ENCODE peak calls at places on chromosomes 1 and 21, in seven cellular contexts. One of them, this sample, is unnamed.

GRCh38 chr1:65949230-65949626 is 156.5 kb downstream of the PDE4B start:
- DNase-seq in fibroblast of pulmonary artery: peak; percentile 18
- DNase-seq in heart left ventricle: no peak
- DNase-seq in HCT116: no peak
- DNase-seq in fibroblast of mammary gland: peak; percentile 57
- DNase-seq in GM12878: no peak
- DNase-seq in uterus: peak; percentile 24
- DNase-seq in this sample: peak; percentile 43

GRCh38 chr21:32348604-32349332 is 44.0 kb downstream of the URB1 start:
- DNase-seq in HCT116: no peak
- DNase-seq in uterus: no peak
- DNase-seq in fibroblast of pulmonary artery: no peak
- DNase-seq in GM12878: no peak
- DNase-seq in heart left ventricle: no peak
- DNase-seq in fibroblast of mammary gland: no peak
- DNase-seq in this sample: no peak

GRCh38 chr1:207851696-207852095 is 59.2 kb downstream of the CD34 start:
- DNase-seq in fibroblast of mammary gland: no peak
- DNase-seq in heart left ventricle: no peak
- DNase-seq in uterus: no peak
- DNase-seq in HCT116: no peak
- DNase-seq in GM12878: no peak
- DNase-seq in fibroblast of pulmonary artery: no peak
- DNase-seq in this sample: no peak

GRCh38 chr21:44421901-44422840 is 33.1 kb upstream of the LRRC3 start:
- DNase-seq in heart left ventricle: no peak
- DNase-seq in uterus: no peak
- DNase-seq in GM12878: no peak
- DNase-seq in HCT116: no peak
- DNase-seq in fibroblast of pulmonary artery: no peak
- DNase-seq in fibroblast of mammary gland: no peak
- DNase-seq in this sample: no peak

GRCh38 chr21:37375866-37376574 is 9.4 kb downstream of the DYRK1A start:
- DNase-seq in heart left ventricle: no peak
- DNase-seq in uterus: no peak
- DNase-seq in GM12878: no peak
- DNase-seq in HCT116: no peak
- DNase-seq in fibroblast of pulmonary artery: no peak
- DNase-seq in fibroblast of mammary gland: no peak
- DNase-seq in this sample: no peak

GRCh38 chr1:46612937-46613660 is 3.5 kb downstream of the MOB3C start:
- DNase-seq in HCT116: no peak
- DNase-seq in uterus: no peak
- DNase-seq in GM12878: no peak
- DNase-seq in heart left ventricle: no peak
- DNase-seq in fibroblast of mammary gland: no peak
- DNase-seq in fibroblast of pulmonary artery: no peak
- DNase-seq in this sample: no peak

GRCh38 chr1:64505232-64505943 is 35.5 kb downstream of the CACHD1 start:
- DNase-seq in fibroblast of mammary gland: no peak
- DNase-seq in fibroblast of pulmonary artery: no peak
- DNase-seq in HCT116: no peak
- DNase-seq in heart left ventricle: peak; percentile 35
- DNase-seq in GM12878: no peak
- DNase-seq in uterus: peak; percentile 40
- DNase-seq in this sample: no peak

GRCh38 chr1:4402032-4402431 is 252.4 kb upstream of the AJAP1 start:
- DNase-seq in HCT116: no peak
- DNase-seq in fibroblast of mammary gland: no peak
- DNase-seq in fibroblast of pulmonary artery: no peak
- DNase-seq in heart left ventricle: no peak
- DNase-seq in GM12878: no peak
- DNase-seq in uterus: no peak
- DNase-seq in this sample: no peak

GRCh38 chr1:115539061-115539460 is 102.7 kb upstream of the VANGL1 start:
- DNase-seq in uterus: peak; percentile 56
- DNase-seq in GM12878: no peak
- DNase-seq in fibroblast of pulmonary artery: peak; percentile 42
- DNase-seq in HCT116: no peak
- DNase-seq in fibroblast of mammary gland: peak; percentile 73
- DNase-seq in heart left ventricle: peak; percentile 43
- DNase-seq in this sample: peak; percentile 37

GRCh38 chr1:67429011-67429527 is 1.1 kb downstream of the SERBP1 start:
- DNase-seq in fibroblast of mammary gland: peak; percentile 25
- DNase-seq in fibroblast of pulmonary artery: peak; percentile 24
- DNase-seq in HCT116: no peak
- DNase-seq in uterus: no peak
- DNase-seq in GM12878: no peak
- DNase-seq in heart left ventricle: no peak
- DNase-seq in this sample: peak; percentile 21

GRCh38 chr21:17818158-17819113 is 720 bp downstream of the C21orf91 start:
- DNase-seq in heart left ventricle: peak; percentile 45
- DNase-seq in uterus: peak; percentile 26
- DNase-seq in fibroblast of mammary gland: peak; percentile 29
- DNase-seq in HCT116: no peak
- DNase-seq in GM12878: no peak
- DNase-seq in fibroblast of pulmonary artery: peak; percentile 49
- DNase-seq in this sample: peak; percentile 42

GRCh38 chr1:206941766-206942418 is 4.4 kb downstream of the PIGR start:
- DNase-seq in GM12878: no peak
- DNase-seq in fibroblast of pulmonary artery: no peak
- DNase-seq in HCT116: no peak
- DNase-seq in heart left ventricle: no peak
- DNase-seq in fibroblast of mammary gland: no peak
- DNase-seq in uterus: no peak
- DNase-seq in this sample: no peak

GRCh38 chr1:52633291-52633754 is 355 bp downstream of the SHISAL2A start:
- DNase-seq in fibroblast of pulmonary artery: no peak
- DNase-seq in fibroblast of mammary gland: no peak
- DNase-seq in heart left ventricle: no peak
- DNase-seq in uterus: no peak
- DNase-seq in HCT116: no peak
- DNase-seq in GM12878: no peak
- DNase-seq in this sample: no peak

GRCh38 chr1:219774386-219774785 is 154.0 kb downstream of the SLC30A10 start:
- DNase-seq in fibroblast of pulmonary artery: no peak
- DNase-seq in fibroblast of mammary gland: peak; percentile 61
- DNase-seq in GM12878: no peak
- DNase-seq in HCT116: no peak
- DNase-seq in heart left ventricle: no peak
- DNase-seq in uterus: no peak
- DNase-seq in this sample: no peak

GRCh38 chr1:153220606-153221303 is 3.4 kb downstream of the PRR9 start:
- DNase-seq in heart left ventricle: no peak
- DNase-seq in GM12878: no peak
- DNase-seq in fibroblast of mammary gland: no peak
- DNase-seq in fibroblast of pulmonary artery: no peak
- DNase-seq in HCT116: no peak
- DNase-seq in uterus: no peak
- DNase-seq in this sample: no peak

GRCh38 chr1:150227228-150227627 is 8.7 kb downstream of the ANP32E start:
- DNase-seq in fibroblast of mammary gland: no peak
- DNase-seq in uterus: no peak
- DNase-seq in GM12878: no peak
- DNase-seq in heart left ventricle: no peak
- DNase-seq in fibroblast of pulmonary artery: no peak
- DNase-seq in HCT116: no peak
- DNase-seq in this sample: no peak

GRCh38 chr1:92956254-92956653 is 5.0 kb downstream of the DIPK1A start:
- DNase-seq in heart left ventricle: no peak
- DNase-seq in uterus: no peak
- DNase-seq in fibroblast of pulmonary artery: no peak
- DNase-seq in GM12878: no peak
- DNase-seq in HCT116: no peak
- DNase-seq in fibroblast of mammary gland: no peak
- DNase-seq in this sample: no peak

GRCh38 chr1:187725216-187725615 is 896.5 kb downstream of the PLA2G4A start:
- DNase-seq in heart left ventricle: no peak
- DNase-seq in fibroblast of mammary gland: no peak
- DNase-seq in HCT116: no peak
- DNase-seq in fibroblast of pulmonary artery: no peak
- DNase-seq in uterus: no peak
- DNase-seq in GM12878: no peak
- DNase-seq in this sample: no peak

GRCh38 chr1:234617135-234617985 is 7.4 kb upstream of the IRF2BP2 start:
- DNase-seq in heart left ventricle: no peak
- DNase-seq in fibroblast of mammary gland: peak; percentile 77
- DNase-seq in uterus: no peak
- DNase-seq in fibroblast of pulmonary artery: peak; percentile 52
- DNase-seq in GM12878: no peak
- DNase-seq in HCT116: no peak
- DNase-seq in this sample: peak; percentile 81

GRCh38 chr1:64595871-64596515 is 126.1 kb downstream of the CACHD1 start:
- DNase-seq in fibroblast of pulmonary artery: no peak
- DNase-seq in uterus: no peak
- DNase-seq in heart left ventricle: no peak
- DNase-seq in fibroblast of mammary gland: no peak
- DNase-seq in HCT116: no peak
- DNase-seq in GM12878: no peak
- DNase-seq in this sample: no peak

GRCh38 chr1:207988326-207989005 is 77.5 kb upstream of the CD34 start:
- DNase-seq in HCT116: no peak
- DNase-seq in uterus: no peak
- DNase-seq in fibroblast of mammary gland: no peak
- DNase-seq in heart left ventricle: no peak
- DNase-seq in GM12878: no peak
- DNase-seq in fibroblast of pulmonary artery: no peak
- DNase-seq in this sample: no peak

GRCh38 chr1:41341756-41342562 is 19.3 kb upstream of the FOXO6 start:
- DNase-seq in fibroblast of pulmonary artery: no peak
- DNase-seq in heart left ventricle: no peak
- DNase-seq in fibroblast of mammary gland: no peak
- DNase-seq in uterus: no peak
- DNase-seq in HCT116: no peak
- DNase-seq in GM12878: no peak
- DNase-seq in this sample: no peak
- H3K4me3 ChIP-seq in fibroblast of pulmonary artery: no peak overlapping the region
- H3K4me3 ChIP-seq in heart left ventricle: no peak overlapping the region
- H3K4me3 ChIP-seq in fibroblast of mammary gland: no peak overlapping the region
- H3K4me3 ChIP-seq in uterus: no peak overlapping the region
- H3K4me3 ChIP-seq in HCT116: peak overlapping the region; percentile 44
- H3K4me3 ChIP-seq in GM12878: no peak overlapping the region
- H3K4me3 ChIP-seq in this sample: no peak overlapping the region

DNA sequence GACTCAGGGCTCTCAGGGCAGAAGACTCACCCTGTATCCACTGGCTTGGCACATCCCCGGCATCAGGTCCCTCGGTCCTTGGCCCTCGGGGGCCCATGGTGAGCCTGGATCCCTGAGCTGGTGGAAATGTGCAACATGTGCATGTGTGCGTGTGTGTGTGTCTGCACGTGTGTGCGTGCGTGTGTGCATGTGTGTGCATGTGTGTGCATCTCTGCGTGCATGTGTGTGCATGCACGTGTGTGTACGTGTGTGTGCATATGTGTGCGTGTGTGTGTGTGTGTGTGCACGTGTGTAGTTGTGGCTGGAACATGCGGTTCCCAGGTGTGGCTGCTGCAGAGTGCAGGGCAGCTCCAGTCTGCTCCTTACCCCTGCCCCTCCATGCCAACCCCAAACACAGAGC is 51.3 kb downstream of the UMODL1 start:
- DNase-seq in fibroblast of pulmonary artery: no peak
- DNase-seq in fibroblast of mammary gland: no peak
- DNase-seq in GM12878: no peak
- DNase-seq in uterus: no peak
- DNase-seq in heart left ventricle: no peak
- DNase-seq in HCT116: no peak
- DNase-seq in this sample: no peak
- TF ChIP-seq CTCF in fibroblast of pulmonary artery: no peak
- TF ChIP-seq CTCF in fibroblast of mammary gland: no peak
- TF ChIP-seq CTCF in GM12878: no peak
- TF ChIP-seq CTCF in uterus: no peak
- TF ChIP-seq CTCF in heart left ventricle: no peak
- TF ChIP-seq CTCF in HCT116: no peak
- TF ChIP-seq CTCF in this sample: no peak

GRCh38 chr1:228490120-228491078 is 3.2 kb downstream of the RNF187 start:
- DNase-seq in uterus: no peak
- DNase-seq in GM12878: no peak
- DNase-seq in HCT116: peak; percentile 6
- DNase-seq in fibroblast of mammary gland: no peak
- DNase-seq in heart left ventricle: peak; percentile 78
- DNase-seq in fibroblast of pulmonary artery: peak; percentile 27
- DNase-seq in this sample: peak; percentile 25

GRCh38 chr1:228486596-228487335 is 416 bp upstream of the RNF187 start:
- DNase-seq in fibroblast of pulmonary artery: peak; percentile 92
- DNase-seq in uterus: peak; percentile 69
- DNase-seq in heart left ventricle: peak; percentile 86
- DNase-seq in GM12878: peak; percentile 71
- DNase-seq in HCT116: peak; percentile 88
- DNase-seq in fibroblast of mammary gland: peak; percentile 85
- DNase-seq in this sample: peak; percentile 92

GRCh38 chr1:228487336-228488106 is at the start of gene RNF187:
- DNase-seq in fibroblast of mammary gland: no peak
- DNase-seq in GM12878: no peak
- DNase-seq in HCT116: no peak
- DNase-seq in uterus: peak; percentile 91
- DNase-seq in fibroblast of pulmonary artery: peak; percentile 38
- DNase-seq in heart left ventricle: peak; percentile 93
- DNase-seq in this sample: no peak

GRCh38 chr1:228488107-228488817 is 1.1 kb downstream of the RNF187 start:
- DNase-seq in fibroblast of mammary gland: no peak
- DNase-seq in heart left ventricle: no peak
- DNase-seq in HCT116: no peak
- DNase-seq in GM12878: no peak
- DNase-seq in fibroblast of pulmonary artery: no peak
- DNase-seq in uterus: no peak
- DNase-seq in this sample: no peak

GRCh38 chr1:228488818-228489674 is 1.9 kb downstream of the RNF187 start:
- DNase-seq in HCT116: no peak
- DNase-seq in fibroblast of mammary gland: no peak
- DNase-seq in uterus: no peak
- DNase-seq in GM12878: no peak
- DNase-seq in heart left ventricle: no peak
- DNase-seq in fibroblast of pulmonary artery: no peak
- DNase-seq in this sample: no peak
- H3K4me3 ChIP-seq in HCT116: peak overlapping the region; percentile 100
- H3K4me3 ChIP-seq in fibroblast of mammary gland: peak overlapping the region; percentile 84
- H3K4me3 ChIP-seq in uterus: peak overlapping the region; percentile 80
- H3K4me3 ChIP-seq in GM12878: peak overlapping the region; percentile 91
- H3K4me3 ChIP-seq in heart left ventricle: peak overlapping the region; percentile 77
- H3K4me3 ChIP-seq in fibroblast of pulmonary artery: peak overlapping the region; percentile 88
- H3K4me3 ChIP-seq in this sample: peak overlapping the region; percentile 76

GRCh38 chr21:45877160-45877438 is 104.5 kb upstream of the COL6A1 start:
- DNase-seq in GM12878: no peak
- DNase-seq in uterus: no peak
- DNase-seq in HCT116: no peak
- DNase-seq in fibroblast of mammary gland: no peak
- DNase-seq in heart left ventricle: no peak
- DNase-seq in fibroblast of pulmonary artery: no peak
- DNase-seq in this sample: no peak

GRCh38 chr21:45877821-45878469 is 103.6 kb upstream of the COL6A1 start:
- DNase-seq in heart left ventricle: no peak
- DNase-seq in fibroblast of mammary gland: peak; percentile 31
- DNase-seq in HCT116: no peak
- DNase-seq in uterus: no peak
- DNase-seq in fibroblast of pulmonary artery: no peak
- DNase-seq in GM12878: no peak
- DNase-seq in this sample: peak; percentile 30

GRCh38 chr21:45883090-45883489 is 98.5 kb upstream of the COL6A1 start:
- DNase-seq in heart left ventricle: no peak
- DNase-seq in uterus: no peak
- DNase-seq in fibroblast of pulmonary artery: no peak
- DNase-seq in GM12878: no peak
- DNase-seq in fibroblast of mammary gland: peak; percentile 14
- DNase-seq in HCT116: no peak
- DNase-seq in this sample: no peak

GRCh38 chr21:45882641-45883040 is 98.9 kb upstream of the COL6A1 start:
- DNase-seq in uterus: no peak
- DNase-seq in fibroblast of mammary gland: no peak
- DNase-seq in HCT116: no peak
- DNase-seq in heart left ventricle: no peak
- DNase-seq in fibroblast of pulmonary artery: no peak
- DNase-seq in GM12878: no peak
- DNase-seq in this sample: no peak

GRCh38 chr21:45880097-45881068 is 101.2 kb upstream of the COL6A1 start:
- DNase-seq in GM12878: no peak
- DNase-seq in fibroblast of mammary gland: peak; percentile 84
- DNase-seq in uterus: no peak
- DNase-seq in HCT116: peak; percentile 69
- DNase-seq in fibroblast of pulmonary artery: peak; percentile 80
- DNase-seq in heart left ventricle: peak; percentile 82
- DNase-seq in this sample: peak; percentile 87
- TF ChIP-seq CTCF in GM12878: peak; percentile 70
- TF ChIP-seq CTCF in fibroblast of mammary gland: peak; percentile 71
- TF ChIP-seq CTCF in uterus: peak; percentile 44
- TF ChIP-seq CTCF in HCT116: peak; percentile 52
- TF ChIP-seq CTCF in fibroblast of pulmonary artery: peak; percentile 70
- TF ChIP-seq CTCF in heart left ventricle: peak; percentile 50
- TF ChIP-seq CTCF in this sample: peak; percentile 75

This sample was measured in cardiac fibroblast.